ENCODE peak calls at places on chromosomes 2 and 18, in seven cellular contexts. E, X, A, Z, P, I and S are unnamed samples.

GRCh38 chr2:170660406-170660805 is 54.7 kb upstream of the SP5 start:
- DNase-seq in E (no peak), Z (no peak), P (no peak), X (no peak), I (no peak), A (no peak), S (no peak)

GRCh38 chr2:131023758-131024157 is 69.5 kb downstream of the FAM168B start:
- DNase-seq in P (no peak), X (no peak), E (no peak), I (no peak), Z (no peak), A (no peak), S (no peak)

GRCh38 chr18:13611058-13611615 is 115.2 kb downstream of the FAM210A start:
- DNase-seq in E (no peak), A (no peak), P (no peak), Z (peak), X (peak), I (no peak), S (no peak)

GRCh38 chr2:231648579-231649174 is 56.0 kb downstream of the TEX44 start:
- DNase-seq in P (peak), X (peak), Z (peak), A (no peak), E (peak), I (peak), S (peak)

GRCh38 chr2:118942012-118942411 is at the start of gene MARCO:
- DNase-seq in P (no peak), I (no peak), Z (no peak), X (no peak), E (no peak), A (no peak), S (no peak)

GRCh38 chr2:134465706-134466105 is 211.8 kb downstream of the MGAT5 start:
- DNase-seq in E (no peak), P (no peak), X (no peak), Z (no peak), I (no peak), A (no peak), S (no peak)

GRCh38 chr2:218125626-218126080 is at the start of gene CXCR2:
- DNase-seq in E (no peak), Z (no peak), I (no peak), P (peak), A (no peak), X (peak), S (no peak)

GRCh38 chr2:46329803-46330775 is 32.9 kb downstream of the EPAS1 start:
- DNase-seq in I (no peak), A (no peak), E (no peak), X (no peak), P (no peak), Z (no peak), S (no peak)

GRCh38 chr2:229433351-229433750 is 162.3 kb upstream of the PID1 start:
- DNase-seq in A (no peak), Z (no peak), I (no peak), E (no peak), X (no peak), P (no peak), S (no peak)

GRCh38 chr2:41234093-41234492 is 782.2 kb upstream of the SLC8A1 start:
- DNase-seq in A (no peak), E (no peak), X (no peak), P (no peak), Z (no peak), I (no peak), S (no peak)

GRCh38 chr18:2906522-2907458 is 60.0 kb downstream of the EMILIN2 start:
- DNase-seq in I (peak), A (no peak), X (peak), P (peak), Z (peak), E (no peak), S (peak)

GRCh38 chr2:144498215-144498614 is 21.7 kb downstream of the ZEB2 start:
- DNase-seq in Z (no peak), E (no peak), P (no peak), X (no peak), I (no peak), A (no peak), S (peak)

GRCh38 chr2:109614715-109615636 is 812 bp downstream of the SOWAHC start:
- DNase-seq in I (peak), A (no peak), P (peak), X (no peak), E (no peak), Z (peak), S (no peak)

GRCh38 chr2:74538881-74539339 is 9.2 kb downstream of the HTRA2 start:
- DNase-seq in P (no peak), A (peak), X (peak), Z (no peak), E (no peak), I (no peak), S (no peak)

GRCh38 chr2:11102956-11103860 is 52.1 kb upstream of the SLC66A3 start:
- DNase-seq in E (no peak), I (no peak), Z (no peak), X (no peak), P (no peak), A (no peak), S (no peak)

GRCh38 chr2:79887747-79888374 is 375.0 kb downstream of the CTNNA2 start:
- DNase-seq in Z (no peak), I (no peak), X (no peak), A (peak), E (no peak), P (no peak), S (peak)

GRCh38 chr2:26355038-26355995 is 8.7 kb upstream of the ADGRF3 start:
- DNase-seq in E (peak), I (no peak), A (no peak), Z (no peak), X (no peak), P (peak), S (peak)

GRCh38 chr2:195756218-195756941 is 99.4 kb downstream of the SLC39A10 start:
- DNase-seq in A (no peak), I (no peak), P (no peak), Z (no peak), E (no peak), X (no peak), S (no peak)

GRCh38 chr18:77366725-77367641 is 117.3 kb downstream of the GALR1 start:
- DNase-seq in P (no peak), I (no peak), Z (peak), A (no peak), E (no peak), X (no peak), S (no peak)

GRCh38 chr18:58431215-58431614 is 197.7 kb downstream of the ALPK2 start:
- DNase-seq in A (no peak), P (no peak), X (no peak), Z (no peak), I (no peak), E (no peak), S (no peak)

GRCh38 chr18:9475643-9476580 is 599 bp downstream of the RALBP1 start:
- DNase-seq in E (peak), A (no peak), X (peak), I (no peak), P (peak), Z (no peak), S (peak)

GRCh38 chr2:175605989-175606841 is 395.9 kb downstream of the LNPK start:
- DNase-seq in P (no peak), A (no peak), E (no peak), X (no peak), Z (no peak), I (no peak), S (no peak)

GRCh38 chr2:171307560-171307959 is 126.2 kb downstream of the METTL8 start:
- DNase-seq in X (no peak), Z (no peak), I (no peak), P (no peak), A (peak), E (no peak), S (no peak)

GRCh38 chr2:24174851-24175277 is at the start of gene FAM228A:
- DNase-seq in A (no peak), E (no peak), I (no peak), X (no peak), Z (no peak), P (no peak), S (no peak)

GRCh38 chr2:67259581-67260347 is 137.4 kb upstream of the ETAA1 start:
- DNase-seq in I (peak), X (no peak), Z (peak), E (no peak), A (no peak), P (no peak), S (no peak)

GRCh38 chr2:170943041-170943440 is 14.0 kb downstream of the GORASP2 start:
- DNase-seq in I (no peak), X (no peak), Z (no peak), E (no peak), A (no peak), P (no peak), S (no peak)

GRCh38 chr18:50687491-50687890 is 127.6 kb downstream of the MAPK4 start:
- DNase-seq in Z (no peak), E (no peak), A (no peak), P (peak), X (no peak), I (no peak), S (no peak)

GRCh38 chr2:46487667-46488333 is 8.4 kb downstream of the TMEM247 start:
- DNase-seq in A (no peak), I (peak), E (peak), P (peak), X (peak), Z (peak), S (no peak)

GRCh38 chr2:194346189-194346588 is 1310.8 kb upstream of the SLC39A10 start:
- DNase-seq in A (no peak), X (no peak), P (no peak), E (no peak), I (no peak), Z (no peak), S (no peak)

DNA sequence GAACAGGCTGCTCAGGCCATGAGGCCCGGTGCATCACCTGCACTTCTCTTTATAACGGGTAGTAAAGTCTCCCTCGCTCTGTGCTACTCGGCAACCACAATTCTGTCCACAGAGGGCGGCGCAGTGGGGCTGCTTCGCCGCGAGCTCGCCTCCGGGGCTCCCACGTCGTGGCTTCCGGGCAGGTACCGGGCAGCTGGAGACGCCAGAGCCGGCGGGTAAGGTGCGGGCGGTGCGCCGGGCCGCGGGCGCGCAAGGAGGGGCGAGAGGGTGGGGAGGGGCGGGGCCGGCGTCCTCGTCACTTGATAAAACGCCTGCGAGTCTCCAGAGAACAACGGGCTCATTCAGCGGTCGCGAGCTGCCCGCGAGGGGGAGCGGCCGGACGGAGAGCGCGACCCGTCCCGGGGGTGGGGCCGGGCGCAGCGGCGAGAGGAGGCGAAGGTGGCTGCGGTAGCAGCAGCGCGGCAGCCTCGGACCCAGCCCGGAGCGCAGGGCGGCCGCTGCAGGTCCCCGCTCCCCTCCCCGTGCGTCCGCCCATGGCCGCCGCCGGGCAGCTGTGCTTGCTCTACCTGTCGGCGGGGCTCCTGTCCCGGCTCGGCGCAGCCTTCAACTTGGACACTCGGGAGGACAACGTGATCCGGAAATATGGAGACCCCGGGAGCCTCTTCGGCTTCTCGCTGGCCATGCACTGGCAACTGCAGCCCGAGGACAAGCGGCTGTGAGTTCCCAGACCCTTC is at the start of gene ITGA6:
- DNase-seq in I (peak), Z (peak), X (peak), P (peak), E (peak), A (no peak), S (peak)
- TF ChIP-seq POLR2A in I (peak), Z (peak), X (peak), P (peak), E (peak), A (no peak), S (no peak)

GRCh38 chr2:64522843-64523428 is 1.2 kb upstream of the AFTPH start:
- DNase-seq in X (peak), I (peak), P (peak), E (peak), A (peak), Z (peak), S (peak)

GRCh38 chr2:64525323-64525625 is 1.1 kb downstream of the AFTPH start:
- DNase-seq in P (no peak), A (no peak), Z (peak), X (peak), I (no peak), E (no peak), S (peak)

GRCh38 chr2:64524604-64525322 is 635 bp downstream of the AFTPH start:
- DNase-seq in A (no peak), X (peak), E (no peak), I (no peak), P (peak), Z (peak), S (peak)

GRCh38 chr2:64526034-64526433 is 1.9 kb downstream of the AFTPH start:
- DNase-seq in Z (no peak), E (no peak), A (no peak), X (no peak), I (no peak), P (no peak), S (no peak)

DNA sequence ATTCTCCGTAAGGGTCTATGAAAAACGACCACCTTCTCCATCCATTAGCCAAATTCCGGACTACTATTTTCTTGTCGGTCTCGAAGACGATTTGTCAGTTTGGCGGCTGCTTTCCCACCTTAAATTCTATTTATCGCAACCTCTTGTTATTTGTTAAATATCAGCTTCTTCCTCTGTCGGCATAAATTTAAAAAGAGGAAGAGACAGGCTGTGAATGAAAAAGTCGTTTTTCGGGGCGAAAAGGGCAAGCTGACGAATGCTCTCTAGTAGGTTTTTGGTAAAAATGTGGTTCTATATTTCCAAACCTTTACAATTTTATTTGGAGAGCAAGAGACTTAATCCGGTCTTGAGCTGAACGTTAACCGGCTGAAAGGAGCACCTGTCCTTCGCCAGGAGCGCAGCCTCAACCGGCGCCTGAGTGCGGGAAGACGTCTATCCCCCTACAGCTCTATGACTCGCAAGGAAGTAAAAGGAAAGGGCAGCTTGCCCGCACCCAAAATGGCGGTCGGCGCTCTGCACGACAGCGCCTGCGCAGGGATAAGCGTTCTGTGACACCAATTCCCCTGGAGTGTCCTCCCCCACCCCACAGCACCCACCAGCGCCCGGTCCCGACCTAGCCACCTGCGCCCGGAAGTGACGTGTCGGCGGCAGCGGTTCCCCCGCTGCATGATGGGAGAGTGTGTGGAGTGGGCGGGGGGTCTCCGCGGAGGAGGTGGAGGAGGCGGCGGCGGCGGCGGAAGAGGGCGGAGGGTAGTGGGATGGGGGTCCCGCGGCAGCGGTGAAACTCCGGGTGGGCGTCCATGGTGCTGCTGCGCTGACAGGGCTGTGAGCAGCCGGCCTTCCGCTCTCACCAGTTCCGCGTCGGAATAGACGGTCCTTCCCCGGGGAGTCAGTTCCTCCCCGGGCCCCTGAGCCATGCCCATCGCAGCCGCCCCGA is at the start of gene AFTPH:
- DNase-seq in P (peak), I (peak), A (peak), X (peak), Z (peak), E (peak), S (peak)
- TF ChIP-seq POLR2A in P (peak), I (peak), A (peak), X (peak), Z (peak), E (peak), S (peak)

DNA sequence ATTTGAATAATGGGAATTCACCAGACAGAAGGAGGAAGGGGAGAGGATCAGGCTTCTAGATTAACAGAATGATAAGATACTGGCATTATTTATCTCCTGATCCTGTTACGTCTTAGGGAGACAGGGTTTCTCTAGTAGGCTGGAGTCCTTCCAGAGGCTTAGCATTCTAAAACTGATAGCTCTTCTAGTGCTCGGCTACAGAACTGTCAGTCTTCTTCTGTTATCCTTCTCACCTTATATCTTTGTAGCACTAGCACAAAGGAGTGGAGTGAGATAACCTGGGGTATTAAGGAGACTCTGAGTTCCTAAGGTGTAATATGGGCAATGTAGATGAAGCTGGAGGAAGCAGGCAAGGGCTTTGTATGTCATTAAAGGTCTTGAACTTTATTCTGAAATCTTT is 52.1 kb downstream of the PIKFYVE start:
- DNase-seq in A (no peak), P (no peak), I (no peak), Z (no peak), E (no peak), X (no peak), S (no peak)
- TF ChIP-seq POLR2A in A (no peak), P (no peak), I (no peak), Z (no peak), E (no peak), X (no peak), S (no peak)

DNA sequence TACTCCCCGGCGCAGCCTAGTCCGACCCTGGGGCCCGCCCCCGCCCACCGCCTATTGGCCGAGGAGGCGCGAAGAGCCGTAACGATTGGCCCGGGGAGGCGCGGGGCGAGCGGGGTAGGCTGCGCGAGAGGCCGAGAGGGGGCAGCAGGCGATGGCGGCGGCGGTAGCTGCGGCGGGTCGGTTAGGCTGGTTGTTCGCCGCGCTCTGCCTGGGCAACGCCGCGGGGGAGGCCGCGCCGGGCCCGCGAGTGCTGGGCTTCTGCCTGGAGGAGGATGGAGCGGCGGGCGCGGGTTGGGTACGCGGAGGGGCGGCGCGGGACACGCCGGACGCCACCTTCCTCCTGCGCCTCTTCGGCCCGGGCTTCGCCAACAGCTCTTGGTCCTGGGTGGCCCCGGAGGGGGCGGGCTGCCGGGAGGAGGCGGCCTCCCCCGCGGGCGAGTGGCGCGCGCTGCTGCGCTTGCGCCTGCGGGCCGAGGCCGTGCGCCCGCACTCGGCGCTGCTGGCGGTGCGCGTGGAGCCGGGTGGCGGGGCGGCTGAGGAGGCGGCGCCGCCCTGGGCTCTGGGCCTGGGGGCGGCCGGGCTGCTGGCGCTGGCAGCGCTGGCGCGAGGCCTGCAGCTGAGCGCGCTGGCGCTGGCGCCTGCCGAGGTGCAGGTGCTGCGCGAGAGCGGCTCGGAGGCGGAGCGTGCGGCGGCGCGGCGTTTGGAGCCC is at the start of gene CNNM3:
- DNase-seq in X (peak), A (no peak), E (peak), Z (peak), I (peak), P (peak), S (peak)
- TF ChIP-seq POLR2A in X (peak), A (peak), E (peak), Z (peak), I (peak), P (peak), S (peak)

GRCh38 chr18:23134780-23135678 is at the start of gene CABLES1:
- DNase-seq in A (no peak), I (peak), P (peak), Z (peak), X (peak), E (peak), S (peak)
- TF ChIP-seq POLR2A in A (peak), I (no peak), P (peak), Z (peak), X (peak), E (peak), S (peak)